ENCODE peak calls at places on chromosomes 6 and 20, in nine cellular contexts. G, M, N, C, T, Y, Z, S and W are unnamed samples.

GRCh38 chr6:100846276-100846675 is 34.9 kb downstream of the ASCC3 start:
- DNase-seq in G (no peak), M (no peak), N (no peak), C (no peak), T (no peak), Y (no peak), Z (no peak), S (no peak), W (no peak)

GRCh38 chr20:1467082-1467354 is 369 bp upstream of the NSFL1C start:
- DNase-seq in G (no peak), M (no peak), N (no peak), C (no peak), T (no peak), Y (no peak), Z (no peak), S (no peak), W (no peak)

GRCh38 chr6:47483853-47484546 is 6.4 kb downstream of the CD2AP start:
- DNase-seq in G (no peak), M (peak), N (no peak), C (peak), T (no peak), Y (peak), Z (no peak), S (no peak), W (no peak)

GRCh38 chr6:157760589-157761330 is 62.3 kb upstream of the SNX9 start:
- DNase-seq in G (no peak), M (peak), N (no peak), C (peak), T (no peak), Y (peak), Z (no peak), S (peak), W (no peak)

GRCh38 chr6:42339991-42340401 is 111.7 kb downstream of the TRERF1 start:
- DNase-seq in G (no peak), M (no peak), N (no peak), C (no peak), T (no peak), Y (no peak), Z (no peak), S (no peak), W (no peak)

GRCh38 chr6:158789115-158789917 is 29.9 kb downstream of the EZR start:
- DNase-seq in G (no peak), M (no peak), N (no peak), C (no peak), T (no peak), Y (no peak), Z (no peak), S (no peak), W (peak)

GRCh38 chr6:159934181-159934580 is 34.7 kb upstream of the IGF2R start:
- DNase-seq in G (no peak), M (no peak), N (no peak), C (no peak), T (no peak), Y (no peak), Z (no peak), S (no peak), W (no peak)

GRCh38 chr6:81996414-81996813 is 243.9 kb upstream of the TENT5A start:
- DNase-seq in G (no peak), M (peak), N (no peak), C (no peak), T (no peak), Y (peak), Z (no peak), S (peak), W (no peak)

GRCh38 chr6:14276066-14276465 is 158.5 kb downstream of the CD83 start:
- DNase-seq in G (no peak), M (no peak), N (no peak), C (no peak), T (no peak), Y (no peak), Z (no peak), S (no peak), W (no peak)

GRCh38 chr6:163986313-163986712 is 571.8 kb downstream of the QKI start:
- DNase-seq in G (no peak), M (no peak), N (peak), C (no peak), T (no peak), Y (no peak), Z (no peak), S (no peak), W (no peak)

GRCh38 chr6:36679043-36679821 is 718 bp downstream of the CDKN1A start:
- DNase-seq in G (peak), M (peak), N (peak), C (peak), T (peak), Y (no peak), Z (peak), S (peak), W (peak)

GRCh38 chr20:56400001-56400640 is 7.7 kb downstream of the CSTF1 start:
- DNase-seq in G (no peak), M (peak), N (no peak), C (peak), T (no peak), Y (peak), Z (peak), S (peak), W (no peak)

GRCh38 chr6:21438237-21438985 is 155.1 kb upstream of the SOX4 start:
- DNase-seq in G (no peak), M (no peak), N (no peak), C (no peak), T (no peak), Y (no peak), Z (no peak), S (no peak), W (no peak)

GRCh38 chr6:137866200-137866913 is 702 bp upstream of the TNFAIP3 start:
- DNase-seq in G (peak), M (no peak), N (no peak), C (peak), T (peak), Y (no peak), Z (peak), S (peak), W (no peak)

GRCh38 chr6:143754204-143754603 is 76.4 kb downstream of the PHACTR2 start:
- DNase-seq in G (no peak), M (peak), N (no peak), C (no peak), T (no peak), Y (no peak), Z (no peak), S (no peak), W (no peak)

GRCh38 chr20:48957521-48957920 is 36.0 kb downstream of the ARFGEF2 start:
- DNase-seq in G (no peak), M (no peak), N (no peak), C (no peak), T (no peak), Y (no peak), Z (no peak), S (no peak), W (no peak)

GRCh38 chr6:57324538-57324937 is 7.1 kb downstream of the PRIM2 start:
- DNase-seq in G (no peak), M (peak), N (no peak), C (peak), T (no peak), Y (no peak), Z (no peak), S (peak), W (no peak)

GRCh38 chr6:118784641-118785164 is 109.2 kb upstream of the ASF1A start:
- DNase-seq in G (no peak), M (no peak), N (peak), C (no peak), T (no peak), Y (no peak), Z (peak), S (no peak), W (no peak)

GRCh38 chr20:10789386-10789785 is 115.6 kb upstream of the JAG1 start:
- DNase-seq in G (no peak), M (no peak), N (no peak), C (no peak), T (no peak), Y (no peak), Z (no peak), S (no peak), W (no peak)

GRCh38 chr20:14711681-14712080 is 374.3 kb upstream of the FLRT3 start:
- DNase-seq in G (no peak), M (peak), N (no peak), C (no peak), T (no peak), Y (no peak), Z (no peak), S (no peak), W (no peak)

GRCh38 chr20:44231193-44231592 is 15.9 kb upstream of the GDAP1L1 start:
- DNase-seq in G (no peak), M (no peak), N (no peak), C (no peak), T (no peak), Y (no peak), Z (no peak), S (no peak), W (no peak)

GRCh38 chr20:10922941-10923340 is 249.1 kb upstream of the JAG1 start:
- DNase-seq in G (no peak), M (peak), N (no peak), C (peak), T (no peak), Y (peak), Z (no peak), S (peak), W (no peak)

GRCh38 chr20:34825530-34826362 is at the start of gene NCOA6:
- DNase-seq in G (peak), M (peak), N (peak), C (peak), T (peak), Y (peak), Z (peak), S (peak), W (peak)

GRCh38 chr6:5151955-5152401 is 66.8 kb downstream of the PPP1R3G start:
- DNase-seq in G (no peak), M (peak), N (no peak), C (no peak), T (no peak), Y (peak), Z (no peak), S (peak), W (no peak)

GRCh38 chr20:6081236-6081635 is 27.4 kb upstream of the LRRN4 start:
- DNase-seq in G (no peak), M (peak), N (no peak), C (no peak), T (no peak), Y (peak), Z (no peak), S (peak), W (no peak)

GRCh38 chr20:56094228-56094627 is 88.9 kb upstream of the CBLN4 start:
- DNase-seq in G (no peak), M (no peak), N (no peak), C (no peak), T (no peak), Y (no peak), Z (no peak), S (no peak), W (no peak)

GRCh38 chr6:168035661-168036616 is 38.5 kb downstream of the KIF25 start:
- DNase-seq in G (no peak), M (peak), N (no peak), C (peak), T (no peak), Y (no peak), Z (no peak), S (peak), W (no peak)

GRCh38 chr6:108477034-108477433 is 83.7 kb upstream of the FOXO3 start:
- DNase-seq in G (no peak), M (no peak), N (no peak), C (no peak), T (no peak), Y (no peak), Z (no peak), S (no peak), W (no peak)

GRCh38 chr6:43492673-43493072 is 15.3 kb downstream of the TJAP1 start:
- DNase-seq in G (no peak), M (peak), N (no peak), C (no peak), T (no peak), Y (no peak), Z (no peak), S (no peak), W (no peak)

GRCh38 chr6:32852018-32852843 is 1.3 kb downstream of the TAP1 start:
- DNase-seq in G (no peak), M (peak), N (peak), C (no peak), T (no peak), Y (no peak), Z (peak), S (peak), W (no peak)

GRCh38 chr6:21914121-21914973 is 320.8 kb downstream of the SOX4 start:
- DNase-seq in G (no peak), M (no peak), N (peak), C (peak), T (peak), Y (no peak), Z (peak), S (no peak), W (peak)

GRCh38 chr20:49675368-49676151 is 38.1 kb downstream of the B4GALT5 start:
- DNase-seq in G (no peak), M (no peak), N (no peak), C (peak), T (no peak), Y (no peak), Z (no peak), S (no peak), W (no peak)

GRCh38 chr20:19851863-19852262 is 93.8 kb downstream of the RIN2 start:
- DNase-seq in G (no peak), M (peak), N (no peak), C (no peak), T (no peak), Y (no peak), Z (no peak), S (no peak), W (no peak)

GRCh38 chr20:18421608-18422007 is 45.2 kb downstream of the DZANK1 start:
- DNase-seq in G (no peak), M (no peak), N (no peak), C (no peak), T (no peak), Y (no peak), Z (no peak), S (no peak), W (no peak)

GRCh38 chr6:30885481-30885998 is 1.2 kb downstream of the DDR1 start:
- DNase-seq in G (no peak), M (peak), N (no peak), C (peak), T (peak), Y (no peak), Z (no peak), S (no peak), W (no peak)